ENCODE peak calls at places on chromosome X, in six cellular contexts. One of them, this sample, is unnamed.

GRCh38 chrX:110318664-110318968 is 731 bp upstream of the AMMECR1 start:
- DNase-seq in GM23248: no peak
- DNase-seq in endothelial cell of umbilical vein: peak; percentile 14
- DNase-seq in activated CD8-positive, alpha-beta memory T cell treated with anti-CD3 and anti-CD28 coated beads for 4 hours: no peak
- DNase-seq in IMR-90: no peak
- DNase-seq in Ammon's horn: no peak
- DNase-seq in this sample: no peak

GRCh38 chrX:103343105-103343504 is 13.1 kb downstream of the TCEAL7 start:
- DNase-seq in activated CD8-positive, alpha-beta memory T cell treated with anti-CD3 and anti-CD28 coated beads for 4 hours: no peak
- DNase-seq in Ammon's horn: peak; percentile 37
- DNase-seq in GM23248: peak; percentile 59
- DNase-seq in endothelial cell of umbilical vein: peak; percentile 64
- DNase-seq in IMR-90: peak; percentile 55
- DNase-seq in this sample: peak; percentile 9

GRCh38 chrX:30653415-30654131 is at the start of gene GK:
- DNase-seq in IMR-90: peak; percentile 12
- DNase-seq in activated CD8-positive, alpha-beta memory T cell treated with anti-CD3 and anti-CD28 coated beads for 4 hours: no peak
- DNase-seq in GM23248: peak; percentile 46
- DNase-seq in Ammon's horn: peak; percentile 17
- DNase-seq in endothelial cell of umbilical vein: peak; percentile 3
- DNase-seq in this sample: no peak

GRCh38 chrX:150036181-150036580 is 97.9 kb upstream of the EOLA2 start:
- DNase-seq in IMR-90: peak; percentile 70
- DNase-seq in GM23248: peak; percentile 74
- DNase-seq in Ammon's horn: no peak
- DNase-seq in endothelial cell of umbilical vein: peak; percentile 80
- DNase-seq in activated CD8-positive, alpha-beta memory T cell treated with anti-CD3 and anti-CD28 coated beads for 4 hours: no peak
- DNase-seq in this sample: no peak

GRCh38 chrX:23332101-23332887 is 2.4 kb upstream of the PTCHD1 start:
- DNase-seq in Ammon's horn: peak; percentile 16
- DNase-seq in GM23248: no peak
- DNase-seq in IMR-90: no peak
- DNase-seq in activated CD8-positive, alpha-beta memory T cell treated with anti-CD3 and anti-CD28 coated beads for 4 hours: no peak
- DNase-seq in endothelial cell of umbilical vein: no peak
- DNase-seq in this sample: no peak

GRCh38 chrX:50838820-50839600 is 25.0 kb upstream of the SHROOM4 start:
- DNase-seq in GM23248: peak; percentile 20
- DNase-seq in Ammon's horn: no peak
- DNase-seq in endothelial cell of umbilical vein: peak; percentile 75
- DNase-seq in activated CD8-positive, alpha-beta memory T cell treated with anti-CD3 and anti-CD28 coated beads for 4 hours: no peak
- DNase-seq in IMR-90: no peak
- DNase-seq in this sample: no peak

GRCh38 chrX:109283870-109284269 is 198.0 kb downstream of the GUCY2F start:
- DNase-seq in IMR-90: no peak
- DNase-seq in activated CD8-positive, alpha-beta memory T cell treated with anti-CD3 and anti-CD28 coated beads for 4 hours: no peak
- DNase-seq in Ammon's horn: no peak
- DNase-seq in endothelial cell of umbilical vein: no peak
- DNase-seq in GM23248: no peak
- DNase-seq in this sample: no peak

GRCh38 chrX:154806837-154807501 is 1.7 kb upstream of the MPP1 start:
- DNase-seq in Ammon's horn: no peak
- DNase-seq in IMR-90: no peak
- DNase-seq in GM23248: no peak
- DNase-seq in endothelial cell of umbilical vein: no peak
- DNase-seq in activated CD8-positive, alpha-beta memory T cell treated with anti-CD3 and anti-CD28 coated beads for 4 hours: no peak
- DNase-seq in this sample: no peak

GRCh38 chrX:153974726-153975286 is 2.3 kb downstream of the TMEM187 start:
- DNase-seq in GM23248: no peak
- DNase-seq in Ammon's horn: no peak
- DNase-seq in IMR-90: no peak
- DNase-seq in endothelial cell of umbilical vein: no peak
- DNase-seq in activated CD8-positive, alpha-beta memory T cell treated with anti-CD3 and anti-CD28 coated beads for 4 hours: no peak
- DNase-seq in this sample: peak; percentile 13

GRCh38 chrX:102835504-102836146 is 101.4 kb upstream of the RAB40AL start:
- DNase-seq in endothelial cell of umbilical vein: peak; percentile 54
- DNase-seq in activated CD8-positive, alpha-beta memory T cell treated with anti-CD3 and anti-CD28 coated beads for 4 hours: no peak
- DNase-seq in IMR-90: peak; percentile 33
- DNase-seq in Ammon's horn: peak; percentile 10
- DNase-seq in GM23248: peak; percentile 52
- DNase-seq in this sample: no peak

GRCh38 chrX:44915361-44915868 is 42.4 kb downstream of the KDM6A start:
- DNase-seq in endothelial cell of umbilical vein: peak; percentile 14
- DNase-seq in activated CD8-positive, alpha-beta memory T cell treated with anti-CD3 and anti-CD28 coated beads for 4 hours: no peak
- DNase-seq in Ammon's horn: no peak
- DNase-seq in IMR-90: peak; percentile 20
- DNase-seq in GM23248: no peak
- DNase-seq in this sample: peak; percentile 26

GRCh38 chrX:861335-861890 is 230.8 kb downstream of the SHOX start:
- DNase-seq in GM23248: no peak
- DNase-seq in IMR-90: no peak
- DNase-seq in activated CD8-positive, alpha-beta memory T cell treated with anti-CD3 and anti-CD28 coated beads for 4 hours: no peak
- DNase-seq in endothelial cell of umbilical vein: no peak
- DNase-seq in Ammon's horn: no peak
- DNase-seq in this sample: no peak

GRCh38 chrX:17448188-17448587 is 73.2 kb downstream of the NHS start:
- DNase-seq in activated CD8-positive, alpha-beta memory T cell treated with anti-CD3 and anti-CD28 coated beads for 4 hours: no peak
- DNase-seq in IMR-90: no peak
- DNase-seq in Ammon's horn: no peak
- DNase-seq in GM23248: no peak
- DNase-seq in endothelial cell of umbilical vein: no peak
- DNase-seq in this sample: no peak

GRCh38 chrX:119647552-119648420 is 41.6 kb upstream of the NKRF start:
- DNase-seq in activated CD8-positive, alpha-beta memory T cell treated with anti-CD3 and anti-CD28 coated beads for 4 hours: peak; percentile 21
- DNase-seq in GM23248: no peak
- DNase-seq in Ammon's horn: no peak
- DNase-seq in endothelial cell of umbilical vein: no peak
- DNase-seq in IMR-90: no peak
- DNase-seq in this sample: no peak

GRCh38 chrX:85244411-85245210 is 820 bp downstream of the ZNF711 start:
- DNase-seq in Ammon's horn: peak; percentile 12
- DNase-seq in GM23248: peak; percentile 13
- DNase-seq in activated CD8-positive, alpha-beta memory T cell treated with anti-CD3 and anti-CD28 coated beads for 4 hours: no peak
- DNase-seq in endothelial cell of umbilical vein: peak; percentile 30
- DNase-seq in IMR-90: peak; percentile 7
- DNase-seq in this sample: no peak

GRCh38 chrX:150649096-150649870 is 43.9 kb upstream of the MTMR1 start:
- DNase-seq in activated CD8-positive, alpha-beta memory T cell treated with anti-CD3 and anti-CD28 coated beads for 4 hours: no peak
- DNase-seq in GM23248: peak; percentile 45
- DNase-seq in Ammon's horn: peak; percentile 32
- DNase-seq in IMR-90: peak; percentile 57
- DNase-seq in endothelial cell of umbilical vein: peak; percentile 82
- DNase-seq in this sample: peak; percentile 34

GRCh38 chrX:44489515-44489914 is 53.1 kb downstream of the FUNDC1 start:
- DNase-seq in GM23248: no peak
- DNase-seq in activated CD8-positive, alpha-beta memory T cell treated with anti-CD3 and anti-CD28 coated beads for 4 hours: no peak
- DNase-seq in endothelial cell of umbilical vein: no peak
- DNase-seq in IMR-90: no peak
- DNase-seq in Ammon's horn: no peak
- DNase-seq in this sample: no peak

GRCh38 chrX:69093960-69094935 is 71.0 kb downstream of the PJA1 start:
- DNase-seq in Ammon's horn: peak; percentile 62
- DNase-seq in endothelial cell of umbilical vein: peak; percentile 26
- DNase-seq in IMR-90: peak; percentile 60
- DNase-seq in activated CD8-positive, alpha-beta memory T cell treated with anti-CD3 and anti-CD28 coated beads for 4 hours: no peak
- DNase-seq in GM23248: peak; percentile 67
- DNase-seq in this sample: peak; percentile 10

GRCh38 chrX:9434151-9434550 is 30.7 kb upstream of the TBL1X start:
- DNase-seq in activated CD8-positive, alpha-beta memory T cell treated with anti-CD3 and anti-CD28 coated beads for 4 hours: no peak
- DNase-seq in endothelial cell of umbilical vein: no peak
- DNase-seq in IMR-90: no peak
- DNase-seq in Ammon's horn: no peak
- DNase-seq in GM23248: no peak
- DNase-seq in this sample: no peak

GRCh38 chrX:1894656-1895055 is 279.8 kb downstream of the ASMT start:
- DNase-seq in Ammon's horn: no peak
- DNase-seq in GM23248: no peak
- DNase-seq in endothelial cell of umbilical vein: no peak
- DNase-seq in activated CD8-positive, alpha-beta memory T cell treated with anti-CD3 and anti-CD28 coated beads for 4 hours: no peak
- DNase-seq in IMR-90: no peak
- DNase-seq in this sample: no peak

GRCh38 chrX:43813319-43813718 is 68.9 kb downstream of the MAOB start:
- DNase-seq in activated CD8-positive, alpha-beta memory T cell treated with anti-CD3 and anti-CD28 coated beads for 4 hours: no peak
- DNase-seq in GM23248: no peak
- DNase-seq in endothelial cell of umbilical vein: no peak
- DNase-seq in IMR-90: no peak
- DNase-seq in Ammon's horn: no peak
- DNase-seq in this sample: no peak

GRCh38 chrX:71618303-71618721 is at the start of gene CXCR3:
- DNase-seq in GM23248: no peak
- DNase-seq in endothelial cell of umbilical vein: no peak
- DNase-seq in activated CD8-positive, alpha-beta memory T cell treated with anti-CD3 and anti-CD28 coated beads for 4 hours: peak; percentile 59
- DNase-seq in IMR-90: no peak
- DNase-seq in Ammon's horn: no peak
- DNase-seq in this sample: peak; percentile 94

GRCh38 chrX:121000589-121000988 is 15.0 kb upstream of the CT47A1 start:
- DNase-seq in IMR-90: no peak
- DNase-seq in activated CD8-positive, alpha-beta memory T cell treated with anti-CD3 and anti-CD28 coated beads for 4 hours: no peak
- DNase-seq in endothelial cell of umbilical vein: peak; percentile 1
- DNase-seq in Ammon's horn: no peak
- DNase-seq in GM23248: peak; percentile 19
- DNase-seq in this sample: peak; percentile 6

GRCh38 chrX:1885116-1885515 is 270.3 kb downstream of the ASMT start:
- DNase-seq in endothelial cell of umbilical vein: no peak
- DNase-seq in activated CD8-positive, alpha-beta memory T cell treated with anti-CD3 and anti-CD28 coated beads for 4 hours: no peak
- DNase-seq in GM23248: no peak
- DNase-seq in Ammon's horn: peak; percentile 20
- DNase-seq in IMR-90: no peak
- DNase-seq in this sample: no peak

GRCh38 chrX:21738145-21738949 is 19.6 kb downstream of the SMPX start:
- DNase-seq in IMR-90: no peak
- DNase-seq in activated CD8-positive, alpha-beta memory T cell treated with anti-CD3 and anti-CD28 coated beads for 4 hours: no peak
- DNase-seq in Ammon's horn: no peak
- DNase-seq in endothelial cell of umbilical vein: no peak
- DNase-seq in GM23248: no peak
- DNase-seq in this sample: no peak

GRCh38 chrX:112913807-112914206 is 73.2 kb upstream of the AMOT start:
- DNase-seq in GM23248: peak; percentile 5
- DNase-seq in Ammon's horn: no peak
- DNase-seq in endothelial cell of umbilical vein: no peak
- DNase-seq in IMR-90: no peak
- DNase-seq in activated CD8-positive, alpha-beta memory T cell treated with anti-CD3 and anti-CD28 coated beads for 4 hours: no peak
- DNase-seq in this sample: no peak

GRCh38 chrX:53445977-53446376 is 11.8 kb upstream of the HSD17B10 start:
- DNase-seq in GM23248: peak; percentile 33
- DNase-seq in Ammon's horn: peak; percentile 10
- DNase-seq in activated CD8-positive, alpha-beta memory T cell treated with anti-CD3 and anti-CD28 coated beads for 4 hours: no peak
- DNase-seq in endothelial cell of umbilical vein: peak; percentile 30
- DNase-seq in IMR-90: peak; percentile 30
- DNase-seq in this sample: peak; percentile 34

GRCh38 chrX:10569946-10570345 is 50.4 kb downstream of the MID1 start:
- DNase-seq in endothelial cell of umbilical vein: peak; percentile 13
- DNase-seq in Ammon's horn: peak; percentile 45
- DNase-seq in IMR-90: peak; percentile 65
- DNase-seq in activated CD8-positive, alpha-beta memory T cell treated with anti-CD3 and anti-CD28 coated beads for 4 hours: no peak
- DNase-seq in GM23248: peak; percentile 59
- DNase-seq in this sample: no peak

GRCh38 chrX:153793291-153793690 is 884 bp downstream of the IDH3G start:
- DNase-seq in GM23248: no peak
- DNase-seq in Ammon's horn: no peak
- DNase-seq in activated CD8-positive, alpha-beta memory T cell treated with anti-CD3 and anti-CD28 coated beads for 4 hours: no peak
- DNase-seq in endothelial cell of umbilical vein: no peak
- DNase-seq in IMR-90: no peak
- DNase-seq in this sample: peak; percentile 38

GRCh38 chrX:12210921-12211320 is 72.6 kb downstream of the FRMPD4 start:
- DNase-seq in GM23248: peak; percentile 6
- DNase-seq in activated CD8-positive, alpha-beta memory T cell treated with anti-CD3 and anti-CD28 coated beads for 4 hours: no peak
- DNase-seq in Ammon's horn: no peak
- DNase-seq in IMR-90: peak; percentile 31
- DNase-seq in endothelial cell of umbilical vein: no peak
- DNase-seq in this sample: no peak

GRCh38 chrX:78092296-78092695 is 11.8 kb upstream of the PGK1 start:
- DNase-seq in GM23248: peak; percentile 24
- DNase-seq in IMR-90: peak; percentile 71
- DNase-seq in endothelial cell of umbilical vein: peak; percentile 45
- DNase-seq in Ammon's horn: no peak
- DNase-seq in activated CD8-positive, alpha-beta memory T cell treated with anti-CD3 and anti-CD28 coated beads for 4 hours: no peak
- DNase-seq in this sample: peak; percentile 27

GRCh38 chrX:30863969-30864368 is 25.1 kb downstream of the TAB3 start:
- DNase-seq in Ammon's horn: no peak
- DNase-seq in activated CD8-positive, alpha-beta memory T cell treated with anti-CD3 and anti-CD28 coated beads for 4 hours: no peak
- DNase-seq in endothelial cell of umbilical vein: no peak
- DNase-seq in IMR-90: peak; percentile 37
- DNase-seq in GM23248: no peak
- DNase-seq in this sample: no peak

GRCh38 chrX:74931214-74931613 is 6.0 kb upstream of the NEXMIF start:
- DNase-seq in endothelial cell of umbilical vein: no peak
- DNase-seq in activated CD8-positive, alpha-beta memory T cell treated with anti-CD3 and anti-CD28 coated beads for 4 hours: no peak
- DNase-seq in Ammon's horn: no peak
- DNase-seq in GM23248: no peak
- DNase-seq in IMR-90: no peak
- DNase-seq in this sample: no peak

GRCh38 chrX:97117572-97117971 is 233.9 kb downstream of the RPA4 start:
- DNase-seq in activated CD8-positive, alpha-beta memory T cell treated with anti-CD3 and anti-CD28 coated beads for 4 hours: no peak
- DNase-seq in GM23248: no peak
- DNase-seq in IMR-90: no peak
- DNase-seq in Ammon's horn: no peak
- DNase-seq in endothelial cell of umbilical vein: no peak
- DNase-seq in this sample: no peak